ENCODE peak calls at places on chromosomes 13 and 19, in eight cellular contexts. P is GM06990, X is heart left ventricle, C is HFF-Myc, E is fibroblast of lung, N is right lobe of liver, U is PC-3, A is tibial nerve. B is an unnamed sample.

GRCh38 chr19:23799321-23799720 is 40.6 kb upstream of the ZNF681 start:
- DNase-seq in P (peak), X (no peak), C (no peak), E (no peak), N (no peak), U (no peak), A (no peak), B (no peak)

GRCh38 chr19:15421136-15421535 is 2.3 kb upstream of the AKAP8L start:
- DNase-seq in P (no peak), X (no peak), C (no peak), E (peak), N (no peak), U (no peak), A (no peak), B (no peak)

GRCh38 chr19:51525731-51526130 is 5.7 kb downstream of the SIGLEC6 start:
- DNase-seq in P (no peak), X (no peak), C (no peak), E (no peak), N (no peak), U (no peak), A (no peak), B (no peak)

GRCh38 chr13:92390217-92390616 is 836.4 kb upstream of the GPC6 start:
- DNase-seq in P (no peak), X (no peak), C (no peak), E (peak), N (no peak), U (no peak), A (no peak), B (no peak)

GRCh38 chr19:23070353-23070781 is 46.5 kb upstream of the ZNF730 start:
- DNase-seq in P (no peak), X (peak), C (peak), E (peak), N (no peak), U (no peak), A (no peak), B (peak)

GRCh38 chr13:40874138-40874776 is 84.8 kb downstream of the SLC25A15 start:
- DNase-seq in P (no peak), X (no peak), C (no peak), E (peak), N (no peak), U (no peak), A (no peak), B (no peak)

GRCh38 chr19:39112338-39112890 is 13.2 kb upstream of the PAK4 start:
- DNase-seq in P (no peak), X (no peak), C (no peak), E (no peak), N (peak), U (peak), A (no peak), B (no peak)

GRCh38 chr19:29404015-29404414 is 121.8 kb upstream of the VSTM2B start:
- DNase-seq in P (no peak), X (no peak), C (no peak), E (no peak), N (no peak), U (no peak), A (no peak), B (no peak)

GRCh38 chr13:35484384-35484783 is 7.9 kb upstream of the MAB21L1 start:
- DNase-seq in P (no peak), X (no peak), C (no peak), E (no peak), N (no peak), U (no peak), A (no peak), B (no peak)

GRCh38 chr19:49676136-49676689 is 858 bp upstream of the PRMT1 start:
- DNase-seq in P (no peak), X (peak), C (peak), E (peak), N (peak), U (peak), A (peak), B (peak)

GRCh38 chr19:28961772-28962500 is 251.0 kb downstream of the UQCRFS1 start:
- DNase-seq in P (no peak), X (no peak), C (no peak), E (peak), N (no peak), U (no peak), A (no peak), B (no peak)

GRCh38 chr13:101611491-101612475 is 159.3 kb downstream of the ITGBL1 start:
- DNase-seq in P (no peak), X (no peak), C (no peak), E (no peak), N (no peak), U (no peak), A (no peak), B (no peak)

GRCh38 chr13:98556968-98557591 is 19.8 kb downstream of the STK24 start:
- DNase-seq in P (no peak), X (no peak), C (no peak), E (no peak), N (no peak), U (no peak), A (no peak), B (no peak)

GRCh38 chr13:28584873-28585317 is 74.0 kb upstream of the POMP start:
- DNase-seq in P (no peak), X (no peak), C (no peak), E (peak), N (no peak), U (peak), A (no peak), B (no peak)

GRCh38 chr19:1407662-1408299 is 395 bp downstream of the DAZAP1 start:
- DNase-seq in P (no peak), X (peak), C (no peak), E (no peak), N (peak), U (no peak), A (no peak), B (peak)

GRCh38 chr19:38743394-38744297 is 628 bp downstream of the CAPN12 start:
- DNase-seq in P (no peak), X (no peak), C (no peak), E (no peak), N (no peak), U (no peak), A (no peak), B (no peak)

GRCh38 chr19:48959341-48960239 is 4.9 kb downstream of the BAX start:
- DNase-seq in P (no peak), X (no peak), C (no peak), E (no peak), N (no peak), U (no peak), A (no peak), B (no peak)

GRCh38 chr13:42821437-42821836 is 40.1 kb downstream of the FAM216B start:
- DNase-seq in P (no peak), X (no peak), C (peak), E (peak), N (no peak), U (peak), A (no peak), B (no peak)

DNA sequence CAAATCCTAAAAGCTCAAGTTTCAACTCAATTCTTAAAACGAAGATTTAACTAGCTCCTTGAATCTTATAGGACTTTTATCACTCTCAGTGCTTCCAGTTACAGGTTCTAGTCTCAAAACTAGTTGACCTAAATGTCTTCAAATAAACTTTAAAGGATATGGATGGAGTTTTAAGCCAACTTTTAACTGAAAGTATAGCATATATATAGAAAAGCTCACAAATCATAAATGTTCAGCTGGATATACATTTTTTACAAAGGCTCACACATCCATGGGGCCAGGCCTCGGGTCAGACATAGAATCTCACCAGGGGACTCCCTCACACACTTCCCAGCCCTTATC is 47.1 kb upstream of the ARHGEF7 start:
- DNase-seq in P (no peak), X (no peak), C (no peak), E (no peak), N (no peak), U (no peak), A (no peak), B (no peak)
- TF ChIP-seq CTCF in P (no peak), X (no peak), C (no peak), E (no peak), N (no peak), U (no peak), A (no peak), B (no peak)

GRCh38 chr19:4711211-4711610 is 12.4 kb downstream of the DPP9 start:
- DNase-seq in P (no peak), X (no peak), C (no peak), E (no peak), N (no peak), U (no peak), A (no peak), B (no peak)

GRCh38 chr19:4713384-4713951 is 10.2 kb downstream of the DPP9 start:
- DNase-seq in P (no peak), X (peak), C (peak), E (peak), N (peak), U (peak), A (peak), B (peak)

GRCh38 chr19:4712771-4713170 is 10.9 kb downstream of the DPP9 start:
- DNase-seq in P (no peak), X (no peak), C (no peak), E (no peak), N (no peak), U (no peak), A (no peak), B (no peak)

GRCh38 chr19:4715529-4716221 is 8.0 kb downstream of the DPP9 start:
- DNase-seq in P (no peak), X (no peak), C (no peak), E (no peak), N (peak), U (no peak), A (no peak), B (no peak)

GRCh38 chr19:4714016-4714415 is 9.6 kb downstream of the DPP9 start:
- DNase-seq in P (no peak), X (no peak), C (no peak), E (no peak), N (peak), U (no peak), A (no peak), B (no peak)
- TF ChIP-seq CTCF in P (no peak), X (no peak), C (no peak), E (no peak), N (no peak), U (no peak), A (no peak), B (no peak)

DNA sequence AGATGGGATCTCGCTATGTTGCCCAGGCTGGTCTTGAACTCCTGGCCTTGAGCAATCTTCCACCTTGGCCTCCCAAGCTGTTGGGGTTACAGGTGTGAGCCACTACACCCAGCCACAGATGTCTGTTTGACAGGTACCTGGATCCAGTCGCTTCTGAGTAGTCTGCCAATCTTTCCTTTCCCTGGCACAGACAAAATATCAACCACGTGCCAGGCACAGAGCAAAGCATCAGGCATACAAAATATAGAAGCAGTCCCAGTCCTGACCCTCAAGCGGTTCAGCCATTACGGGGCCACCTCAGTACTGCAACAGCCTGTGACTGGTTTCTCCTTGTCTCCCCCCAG is 3.8 kb downstream of the ELAVL1 start:
- DNase-seq in P (no peak), X (no peak), C (no peak), E (no peak), N (no peak), U (no peak), A (no peak), B (no peak)
- TF ChIP-seq CTCF in P (no peak), X (no peak), C (no peak), E (no peak), N (no peak), U (no peak), A (no peak), B (no peak)

DNA sequence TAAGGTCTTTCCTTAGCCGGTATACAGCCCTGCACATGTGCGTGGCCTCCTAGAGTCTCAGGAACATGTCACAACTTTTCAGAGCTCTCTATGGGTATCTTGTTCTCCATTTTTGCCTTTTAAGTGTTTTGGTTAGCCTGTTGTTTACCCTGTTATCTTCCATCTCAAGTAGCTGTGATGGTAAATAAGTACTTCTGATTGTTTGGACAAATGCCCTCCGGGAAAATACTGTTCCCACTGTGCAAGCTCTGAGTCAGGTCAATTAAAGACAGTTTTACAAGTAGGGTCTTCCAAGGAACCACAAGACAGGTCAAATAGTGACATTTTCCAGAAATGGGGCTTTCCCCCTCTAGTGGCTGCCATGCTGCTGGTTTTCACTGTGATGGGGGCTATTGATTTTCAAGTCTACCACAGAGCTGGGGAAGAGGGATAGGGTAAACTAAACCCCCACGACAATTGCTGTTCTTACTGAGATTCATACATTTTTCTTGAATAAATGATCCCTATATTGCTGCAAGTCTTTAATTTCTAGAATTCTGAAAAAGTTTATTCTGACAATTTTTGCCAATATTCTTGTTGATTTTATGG is 109.5 kb downstream of the TM9SF2 start:
- DNase-seq in P (no peak), X (no peak), C (no peak), E (no peak), N (no peak), U (no peak), A (no peak), B (no peak)
- TF ChIP-seq CTCF in P (peak), X (no peak), C (peak), E (peak), N (peak), U (peak), A (no peak), B (no peak)

GRCh38 chr13:69566104-69566716 is 541.4 kb upstream of the ATXN8OS start:
- DNase-seq in P (no peak), X (no peak), C (no peak), E (no peak), N (no peak), U (no peak), A (no peak), B (no peak)

GRCh38 chr13:69567514-69567913 is 540.1 kb upstream of the ATXN8OS start:
- DNase-seq in P (no peak), X (no peak), C (no peak), E (no peak), N (no peak), U (no peak), A (no peak), B (no peak)

GRCh38 chr13:69565334-69565733 is 542.3 kb upstream of the ATXN8OS start:
- DNase-seq in P (no peak), X (no peak), C (peak), E (peak), N (no peak), U (peak), A (no peak), B (no peak)
- TF ChIP-seq CTCF in P (peak), X (no peak), C (peak), E (no peak), N (peak), U (peak), A (no peak), B (no peak)

GRCh38 chr19:57583521-57584416 is at the start of gene ZIK1:
- DNase-seq in P (peak), X (peak), C (peak), E (peak), N (peak), U (no peak), A (peak), B (peak)

GRCh38 chr19:57576661-57577060 is 2.0 kb downstream of the ZNF416 start:
- DNase-seq in P (no peak), X (no peak), C (no peak), E (no peak), N (no peak), U (no peak), A (no peak), B (no peak)

GRCh38 chr19:57583104-57583520 is 833 bp upstream of the ZIK1 start:
- DNase-seq in P (no peak), X (no peak), C (no peak), E (no peak), N (no peak), U (no peak), A (no peak), B (peak)

GRCh38 chr19:57578487-57579205 is at the start of gene ZNF416:
- DNase-seq in P (peak), X (peak), C (peak), E (peak), N (peak), U (peak), A (peak), B (peak)
- TF ChIP-seq CTCF in P (peak), X (peak), C (no peak), E (peak), N (peak), U (peak), A (no peak), B (no peak)

B was measured in heart right ventricle.